ENCODE peak calls at places on chromosomes 5 and 9, in four cellular contexts. H is D721Med, W is kidney epithelial cell, D is glutamatergic neuron. O is an unnamed sample.
A peak's percentile ranks its signal among the peaks of the same experiment; 100 is the strongest.

GRCh38 chr5:139410886-139411835 is 7.3 kb upstream of the SPATA24 start:
- DNase-seq in H (no peak), W (no peak), D (no peak), O (no peak)

GRCh38 chr5:116153687-116154174 is 68.9 kb downstream of the COMMD10 start:
- DNase-seq in H (no peak), W (no peak), D (no peak), O (no peak)

GRCh38 chr9:84361645-84362044 is 21.1 kb upstream of the SLC28A3 start:
- DNase-seq in H (no peak), W (no peak), D (no peak), O (no peak)

GRCh38 chr9:123356851-123357747 is 1.1 kb downstream of the CRB2 start:
- DNase-seq in H (peak; percentile 17), W (no peak), D (no peak), O (no peak)

GRCh38 chr9:1050125-1050895 is at the start of gene DMRT2:
- DNase-seq in H (peak; percentile 91), W (peak; percentile 67), D (peak; percentile 93), O (peak; percentile 49)

GRCh38 chr5:76367623-76368366 is 35.3 kb upstream of the IQGAP2 start:
- DNase-seq in H (no peak), W (peak; percentile 51), D (no peak), O (no peak)

GRCh38 chr5:143033535-143034260 is 263.5 kb downstream of the ARHGAP26 start:
- DNase-seq in H (no peak), W (peak; percentile 84), D (no peak), O (no peak)

GRCh38 chr5:153896701-153897100 is 142.0 kb downstream of the FAM114A2 start:
- DNase-seq in H (no peak), W (no peak), D (no peak), O (no peak)

GRCh38 chr9:77440057-77440456 is 208.1 kb downstream of the GNA14 start:
- DNase-seq in H (no peak), W (no peak), D (no peak), O (no peak)

GRCh38 chr5:154164182-154164581 is 26.4 kb upstream of the GALNT10 start:
- DNase-seq in H (no peak), W (no peak), D (no peak), O (no peak)

GRCh38 chr5:157566902-157567489 is 8.6 kb downstream of the ADAM19 start:
- DNase-seq in H (no peak), W (no peak), D (no peak), O (no peak)

GRCh38 chr5:56447232-56447631 is 214.1 kb upstream of the ANKRD55 start:
- DNase-seq in H (no peak), W (no peak), D (no peak), O (no peak)

GRCh38 chr5:135308245-135308644 is 90.8 kb downstream of the MACROH2A1 start:
- DNase-seq in H (no peak), W (no peak), D (no peak), O (no peak)

GRCh38 chr5:78295035-78295961 is 800 bp upstream of the AP3B1 start:
- DNase-seq in H (no peak), W (no peak), D (no peak), O (no peak)

DNA sequence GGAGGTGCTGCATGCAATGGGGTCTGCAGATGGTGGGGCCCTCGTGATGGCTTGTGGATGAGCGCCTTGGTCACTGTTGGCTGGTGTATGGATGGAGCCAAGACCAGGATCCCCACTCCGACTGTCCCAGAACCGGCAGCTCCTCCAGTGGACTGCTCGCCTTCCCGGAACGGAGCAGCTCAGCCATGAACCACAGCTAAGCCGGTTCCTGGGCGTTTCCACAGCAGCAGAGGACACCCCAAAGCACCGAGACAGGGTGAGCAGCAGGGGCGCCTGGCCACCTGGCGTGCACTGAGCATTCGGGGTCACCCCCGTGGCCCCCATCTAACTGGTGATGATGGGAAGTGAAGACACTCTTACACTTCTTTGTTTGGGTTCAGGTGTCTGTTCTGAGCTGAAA is 26.1 kb downstream of the CCDC187 start:
- DNase-seq in H (no peak), W (no peak), D (no peak), O (no peak)
- TF ChIP-seq CTCF in H (no peak), W (no peak), D (no peak), O (no peak)

DNA sequence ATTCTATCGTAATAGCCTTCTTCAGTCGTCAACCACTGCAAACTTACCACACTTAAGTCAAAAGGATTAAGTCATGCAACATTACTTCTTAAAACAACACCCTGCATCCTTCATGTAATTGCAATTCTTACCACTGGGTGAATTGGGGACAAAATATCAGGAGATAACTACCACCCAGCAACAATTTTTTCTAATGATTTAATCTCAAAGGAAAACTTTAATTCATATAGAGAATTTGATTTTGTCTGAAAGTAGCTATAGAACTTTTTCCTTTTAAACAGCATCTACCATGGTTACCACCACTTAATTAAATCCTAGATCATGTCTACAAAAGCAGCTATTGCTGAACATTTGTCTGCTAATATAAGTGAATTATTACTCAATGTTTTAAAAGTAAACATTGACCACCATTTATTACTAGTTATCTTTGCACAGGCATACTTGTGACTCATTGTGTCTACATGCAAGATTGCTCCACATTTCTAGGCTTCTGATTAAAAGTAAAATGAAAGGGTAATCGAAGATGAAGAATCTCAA is 10.5 kb downstream of the MLLT3 start:
- DNase-seq in H (no peak), W (no peak), D (no peak), O (no peak)
- TF ChIP-seq CTCF in H (no peak), W (peak; percentile 29), D (peak; percentile 70), O (no peak)

GRCh38 chr5:39691993-39692392 is 267.2 kb upstream of the DAB2 start:
- DNase-seq in H (no peak), W (no peak), D (no peak), O (no peak)
- TF ChIP-seq CTCF in H (no peak), W (no peak), D (peak; percentile 14), O (no peak)

GRCh38 chr9:72444436-72444835 is 77.0 kb upstream of the TMC1 start:
- DNase-seq in H (no peak), W (no peak), D (no peak), O (no peak)

GRCh38 chr9:72445291-72446000 is 76.0 kb upstream of the TMC1 start:
- DNase-seq in H (no peak), W (no peak), D (no peak), O (no peak)

GRCh38 chr9:72441296-72442211 is 76.5 kb upstream of the ZFAND5 start:
- DNase-seq in H (no peak), W (no peak), D (no peak), O (no peak)

GRCh38 chr9:72442212-72442607 is 77.2 kb upstream of the ZFAND5 start:
- DNase-seq in H (no peak), W (peak; percentile 86), D (no peak), O (no peak)

GRCh38 chr9:72443855-72444254 is 77.6 kb upstream of the TMC1 start:
- DNase-seq in H (no peak), W (no peak), D (no peak), O (no peak)
- TF ChIP-seq CTCF in H (no peak), W (peak; percentile 10), D (no peak), O (no peak)

O was measured in omental fat pad.